ENCODE peak calls at places on chromosomes 13 and 19, in ten cellular contexts. V, M, N, P, U, E, X, K, B and Y are unnamed samples.

GRCh38 chr19:4909172-4909896 is at the start of gene UHRF1:
- DNase-seq in N (no peak), E (peak), B (peak), M (peak), V (no peak), U (peak), P (peak), X (peak), K (no peak), Y (no peak)

GRCh38 chr19:18159810-18160209 is 6.8 kb downstream of the PIK3R2 start:
- DNase-seq in N (no peak), K (no peak), P (no peak), B (no peak), M (no peak), X (no peak), V (no peak), E (no peak), U (no peak), Y (no peak)

GRCh38 chr19:46225558-46226004 is 4.0 kb upstream of the IGFL1 start:
- DNase-seq in P (no peak), U (no peak), X (no peak), M (no peak), B (no peak), N (no peak), E (peak), K (no peak), V (no peak), Y (no peak)

GRCh38 chr13:104937881-104938280 is 1597.6 kb downstream of the EFNB2 start:
- DNase-seq in M (no peak), X (no peak), K (peak), B (no peak), V (no peak), E (no peak), U (no peak), N (no peak), P (no peak), Y (no peak)

GRCh38 chr19:34962281-34962944 is 1.6 kb downstream of the ZNF792 start:
- DNase-seq in V (no peak), P (no peak), K (no peak), X (no peak), E (peak), U (no peak), M (no peak), N (no peak), B (no peak), Y (peak)

GRCh38 chr19:17370026-17370587 is 7.0 kb downstream of the PLVAP start:
- DNase-seq in X (no peak), B (no peak), V (no peak), K (no peak), E (no peak), P (no peak), M (no peak), U (no peak), N (peak), Y (no peak)

GRCh38 chr19:18328340-18329034 is 5.6 kb upstream of the LSM4 start:
- DNase-seq in K (peak), X (peak), U (peak), V (peak), E (peak), N (peak), B (peak), P (peak), M (peak), Y (peak)

GRCh38 chr13:49559006-49559405 is 26.4 kb downstream of the RCBTB1 start:
- DNase-seq in X (no peak), E (no peak), P (no peak), V (no peak), N (no peak), M (no peak), U (no peak), K (no peak), B (no peak), Y (no peak)

GRCh38 chr19:35790981-35791813 is 15.8 kb downstream of the ARHGAP33 start:
- DNase-seq in B (no peak), E (peak), M (peak), U (no peak), V (no peak), K (no peak), P (no peak), N (no peak), X (peak), Y (peak)